ENCODE peak calls at places on chromosomes 4 and X, in five cellular contexts. One of them, this sample, is unnamed.

GRCh38 chrX:68686684-68687045 is 39.2 kb downstream of the STARD8 start:
- DNase-seq in GM12864: no peak
- DNase-seq in HCEC 1CT: no peak
- DNase-seq in GM19239: no peak
- DNase-seq in A549: peak
- DNase-seq in this sample: no peak

GRCh38 chr4:13866881-13867280 is 239.4 kb upstream of the BOD1L1 start:
- DNase-seq in GM12864: no peak
- DNase-seq in HCEC 1CT: peak
- DNase-seq in GM19239: no peak
- DNase-seq in A549: no peak
- DNase-seq in this sample: no peak

GRCh38 chr4:76309939-76310549 is 3.5 kb downstream of the STBD1 start:
- DNase-seq in GM12864: no peak
- DNase-seq in HCEC 1CT: no peak
- DNase-seq in GM19239: no peak
- DNase-seq in A549: no peak
- DNase-seq in this sample: no peak

GRCh38 chr4:156594619-156595018 is 377.0 kb downstream of the PDGFC start:
- DNase-seq in GM12864: no peak
- DNase-seq in HCEC 1CT: no peak
- DNase-seq in GM19239: no peak
- DNase-seq in A549: no peak
- DNase-seq in this sample: no peak

GRCh38 chrX:638482-639131 is 8.0 kb downstream of the SHOX start:
- DNase-seq in GM12864: no peak
- DNase-seq in HCEC 1CT: no peak
- DNase-seq in GM19239: no peak
- DNase-seq in A549: no peak
- DNase-seq in this sample: no peak

GRCh38 chrX:108811891-108812290 is 75.5 kb upstream of the IRS4 start:
- DNase-seq in GM12864: no peak
- DNase-seq in HCEC 1CT: no peak
- DNase-seq in GM19239: no peak
- DNase-seq in A549: no peak
- DNase-seq in this sample: no peak

GRCh38 chr4:102196221-102196620 is 149.1 kb downstream of the SLC39A8 start:
- DNase-seq in GM12864: no peak
- DNase-seq in HCEC 1CT: peak
- DNase-seq in GM19239: no peak
- DNase-seq in A549: no peak
- DNase-seq in this sample: no peak

GRCh38 chr4:16597829-16598228 is 300.6 kb downstream of the LDB2 start:
- DNase-seq in GM12864: no peak
- DNase-seq in HCEC 1CT: no peak
- DNase-seq in GM19239: no peak
- DNase-seq in A549: no peak
- DNase-seq in this sample: no peak

GRCh38 chr4:140019619-140020367 is 134.2 kb downstream of the MAML3 start:
- DNase-seq in GM12864: no peak
- DNase-seq in HCEC 1CT: no peak
- DNase-seq in GM19239: no peak
- DNase-seq in A549: peak
- DNase-seq in this sample: no peak

GRCh38 chrX:119062750-119063374 is 9.9 kb upstream of the CT47C1 start:
- DNase-seq in GM12864: no peak
- DNase-seq in HCEC 1CT: no peak
- DNase-seq in GM19239: no peak
- DNase-seq in A549: no peak
- DNase-seq in this sample: no peak

GRCh38 chr4:17206829-17207773 is 304.8 kb downstream of the QDPR start:
- DNase-seq in GM12864: peak
- DNase-seq in HCEC 1CT: no peak
- DNase-seq in GM19239: no peak
- DNase-seq in A549: no peak
- DNase-seq in this sample: no peak

GRCh38 chr4:148004228-148004813 is 272.4 kb downstream of the ARHGAP10 start:
- DNase-seq in GM12864: no peak
- DNase-seq in HCEC 1CT: no peak
- DNase-seq in GM19239: no peak
- DNase-seq in A549: no peak
- DNase-seq in this sample: no peak

GRCh38 chrX:7330971-7331746 is 183.2 kb upstream of the PUDP start:
- DNase-seq in GM12864: no peak
- DNase-seq in HCEC 1CT: peak
- DNase-seq in GM19239: no peak
- DNase-seq in A549: peak
- DNase-seq in this sample: no peak

GRCh38 chr4:165330071-165330470 is 2.6 kb downstream of the MSMO1 start:
- DNase-seq in GM12864: no peak
- DNase-seq in HCEC 1CT: no peak
- DNase-seq in GM19239: no peak
- DNase-seq in A549: no peak
- DNase-seq in this sample: no peak

GRCh38 chr4:56040842-56041241 is 92.1 kb downstream of the CEP135 start:
- DNase-seq in GM12864: no peak
- DNase-seq in HCEC 1CT: no peak
- DNase-seq in GM19239: no peak
- DNase-seq in A549: no peak
- DNase-seq in this sample: no peak

GRCh38 chr4:10596586-10597285 is 87.8 kb downstream of the CLNK start:
- DNase-seq in GM12864: no peak
- DNase-seq in HCEC 1CT: no peak
- DNase-seq in GM19239: no peak
- DNase-seq in A549: no peak
- DNase-seq in this sample: no peak

GRCh38 chrX:39427492-39428289 is 626.4 kb downstream of the MID1IP1 start:
- DNase-seq in GM12864: no peak
- DNase-seq in HCEC 1CT: peak
- DNase-seq in GM19239: no peak
- DNase-seq in A549: peak
- DNase-seq in this sample: no peak

GRCh38 chr4:88219099-88219498 is 60.7 kb upstream of the ABCG2 start:
- DNase-seq in GM12864: peak
- DNase-seq in HCEC 1CT: peak
- DNase-seq in GM19239: peak
- DNase-seq in A549: peak
- DNase-seq in this sample: peak

This sample was measured in GM12892.